ENCODE peak calls at places on chromosomes 6 and 20, in ten cellular contexts. E, V, C, F, N, L, I, D, Q and J are unnamed samples.

GRCh38 chr6:169624785-169625184 is 77.0 kb downstream of the WDR27 start:
- DNase-seq in E (peak), V (no peak), C (no peak), F (no peak), N (no peak), L (no peak), I (no peak), D (no peak), Q (no peak), J (no peak)

GRCh38 chr6:139539852-139540251 is 165.4 kb upstream of the CITED2 start:
- DNase-seq in E (no peak), V (peak), C (peak), F (peak), N (no peak), L (peak), I (peak), D (peak), Q (peak), J (no peak)

GRCh38 chr6:107435798-107436197 is 23.6 kb downstream of the PDSS2 start:
- DNase-seq in E (no peak), V (no peak), C (peak), F (no peak), N (no peak), L (no peak), I (no peak), D (peak), Q (no peak), J (no peak)

GRCh38 chr6:151325075-151326050 is 66.0 kb downstream of the ZBTB2 start:
- DNase-seq in E (peak), V (peak), C (peak), F (peak), N (peak), L (peak), I (peak), D (peak), Q (no peak), J (no peak)

GRCh38 chr6:134134654-134135053 is 82.2 kb upstream of the SLC2A12 start:
- DNase-seq in E (no peak), V (no peak), C (no peak), F (no peak), N (no peak), L (no peak), I (no peak), D (no peak), Q (no peak), J (no peak)

GRCh38 chr6:40723967-40724366 is 136.8 kb upstream of the LRFN2 start:
- DNase-seq in E (no peak), V (no peak), C (peak), F (no peak), N (peak), L (peak), I (no peak), D (peak), Q (no peak), J (no peak)

GRCh38 chr20:33005132-33005566 is 916 bp upstream of the SUN5 start:
- DNase-seq in E (no peak), V (no peak), C (peak), F (peak), N (no peak), L (no peak), I (no peak), D (peak), Q (no peak), J (no peak)

GRCh38 chr6:15065603-15066002 is 180.3 kb upstream of the JARID2 start:
- DNase-seq in E (no peak), V (no peak), C (peak), F (no peak), N (no peak), L (no peak), I (no peak), D (peak), Q (peak), J (no peak)

GRCh38 chr20:37881601-37882343 is 21.2 kb upstream of the VSTM2L start:
- DNase-seq in E (no peak), V (no peak), C (no peak), F (no peak), N (peak), L (peak), I (no peak), D (no peak), Q (no peak), J (no peak)

GRCh38 chr20:45235995-45236394 is 14.8 kb downstream of the SEMG2 start:
- DNase-seq in E (no peak), V (no peak), C (no peak), F (no peak), N (no peak), L (no peak), I (no peak), D (no peak), Q (no peak), J (no peak)

GRCh38 chr6:127738423-127738822 is 161.4 kb downstream of the C6orf58 start:
- DNase-seq in E (no peak), V (no peak), C (no peak), F (no peak), N (no peak), L (no peak), I (no peak), D (no peak), Q (no peak), J (no peak)

GRCh38 chr6:77245026-77245425 is 218.3 kb downstream of the HTR1B start:
- DNase-seq in E (no peak), V (no peak), C (peak), F (no peak), N (no peak), L (no peak), I (no peak), D (no peak), Q (no peak), J (no peak)

GRCh38 chr6:50816115-50816675 is 2.5 kb upstream of the TFAP2B start:
- DNase-seq in E (peak), V (no peak), C (peak), F (peak), N (peak), L (peak), I (no peak), D (peak), Q (peak), J (peak)

GRCh38 chr6:35240838-35241801 is 18.4 kb upstream of the ZNF76 start:
- DNase-seq in E (peak), V (peak), C (peak), F (peak), N (peak), L (peak), I (peak), D (peak), Q (no peak), J (peak)

GRCh38 chr20:53448426-53448825 is 145.2 kb downstream of the ZNF217 start:
- DNase-seq in E (no peak), V (no peak), C (no peak), F (no peak), N (no peak), L (no peak), I (no peak), D (no peak), Q (no peak), J (no peak)

GRCh38 chr6:24981385-24981758 is 45.6 kb upstream of the RIPOR2 start:
- DNase-seq in E (no peak), V (no peak), C (no peak), F (no peak), N (no peak), L (no peak), I (no peak), D (peak), Q (no peak), J (no peak)

GRCh38 chr6:137105375-137105774 is 60.6 kb upstream of the IL20RA start:
- DNase-seq in E (no peak), V (no peak), C (no peak), F (no peak), N (no peak), L (no peak), I (no peak), D (no peak), Q (no peak), J (no peak)

GRCh38 chr20:31593221-31594001 is 11.7 kb upstream of the ID1 start:
- DNase-seq in E (peak), V (no peak), C (peak), F (peak), N (no peak), L (no peak), I (no peak), D (peak), Q (no peak), J (no peak)

GRCh38 chr6:165663736-165664552 is 903 bp upstream of the PDE10A start:
- DNase-seq in E (peak), V (no peak), C (peak), F (peak), N (no peak), L (no peak), I (no peak), D (no peak), Q (no peak), J (no peak)

DNA sequence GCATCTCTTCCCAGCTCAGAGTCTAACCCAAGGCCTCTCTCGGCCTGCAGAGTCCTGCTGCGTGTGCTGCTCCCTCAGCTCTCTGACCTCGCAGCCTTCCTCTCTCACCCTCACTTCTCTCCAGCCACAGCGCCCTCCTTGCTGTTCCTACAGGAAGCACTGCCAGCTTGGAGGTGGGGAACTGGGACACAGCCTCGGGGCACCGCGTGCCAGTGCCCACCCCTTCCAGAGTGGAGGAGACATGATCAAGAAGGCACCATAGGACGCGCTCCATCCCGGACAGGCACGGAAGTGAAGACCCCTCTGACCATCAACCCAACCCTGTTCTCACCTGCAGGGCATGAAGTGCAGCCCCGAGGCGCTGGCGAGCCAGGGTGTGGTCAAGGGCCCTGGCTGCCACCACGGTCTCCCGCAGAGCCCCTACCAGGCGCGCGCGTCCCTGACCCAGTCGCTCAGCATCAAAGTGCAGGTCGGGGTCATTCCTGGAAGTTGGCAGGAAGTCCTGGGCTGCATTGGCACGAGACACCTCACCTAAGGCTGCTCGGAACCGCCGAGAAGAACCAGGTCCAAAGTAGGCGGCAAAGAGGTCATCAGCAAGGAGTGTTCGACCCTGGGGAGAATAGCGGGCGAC is 1.4 kb downstream of the VWA7 start:
- DNase-seq in E (no peak), V (no peak), C (no peak), F (no peak), N (no peak), L (no peak), I (no peak), D (no peak), Q (no peak), J (no peak)
- TF ChIP-seq CTCF in E (no peak), V (no peak), C (no peak), F (no peak), N (no peak), L (no peak), I (no peak), D (no peak), Q (no peak), J (no peak)

GRCh38 chr6:45421700-45422540 is 44.2 kb upstream of the SUPT3H start:
- DNase-seq in E (peak), V (peak), C (peak), F (peak), N (peak), L (peak), I (peak), D (peak), Q (no peak), J (peak)
- TF ChIP-seq CTCF in E (no peak), V (no peak), C (no peak), F (peak), N (no peak), L (peak), I (no peak), D (peak), Q (peak), J (peak)

DNA sequence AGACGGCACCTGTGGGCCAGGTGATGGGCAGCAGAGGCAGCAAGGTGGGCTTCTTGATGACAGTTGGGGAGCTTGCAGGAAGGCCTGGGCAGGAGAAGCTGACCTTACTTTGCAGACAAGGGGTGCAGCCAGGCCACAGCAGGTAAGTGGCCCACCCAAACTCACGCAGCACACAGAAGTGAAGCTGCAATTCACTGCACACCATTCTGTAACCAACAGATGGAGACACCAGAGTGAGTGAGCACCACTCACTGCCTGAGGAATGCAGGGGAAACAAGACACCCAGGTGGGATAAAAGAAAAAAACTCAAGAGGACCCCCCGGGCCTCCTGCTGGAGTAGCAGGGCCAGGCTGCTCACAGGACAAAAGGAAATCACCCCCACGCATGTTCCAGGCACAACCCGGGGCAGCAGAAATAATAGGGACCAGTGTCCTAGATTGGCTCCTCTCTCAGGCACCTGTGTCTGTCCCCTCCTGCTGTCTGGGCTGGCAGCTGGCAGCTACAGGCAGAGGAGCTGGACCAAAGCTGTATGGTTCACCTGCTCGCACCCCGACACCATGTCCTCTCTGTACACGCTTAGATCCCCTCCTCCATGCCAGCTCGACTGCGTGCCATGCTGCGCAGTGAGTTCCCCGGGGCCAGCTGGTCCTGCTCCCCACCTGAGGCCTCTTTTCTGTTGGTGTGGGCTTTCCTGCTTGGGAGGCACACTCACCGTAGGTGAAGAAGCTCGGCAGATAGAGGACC is 4.9 kb downstream of the MTCH1 start:
- DNase-seq in E (no peak), V (no peak), C (no peak), F (no peak), N (no peak), L (no peak), I (no peak), D (no peak), Q (no peak), J (no peak)
- TF ChIP-seq CTCF in E (peak), V (no peak), C (no peak), F (no peak), N (peak), L (no peak), I (no peak), D (peak), Q (peak), J (peak)

GRCh38 chr20:51019598-51020592 is 3.0 kb downstream of the KCNG1 start:
- DNase-seq in E (no peak), V (no peak), C (no peak), F (no peak), N (peak), L (peak), I (no peak), D (no peak), Q (no peak), J (no peak)
- TF ChIP-seq CTCF in E (no peak), V (no peak), C (no peak), F (no peak), N (no peak), L (no peak), I (no peak), D (no peak), Q (no peak), J (no peak)

DNA sequence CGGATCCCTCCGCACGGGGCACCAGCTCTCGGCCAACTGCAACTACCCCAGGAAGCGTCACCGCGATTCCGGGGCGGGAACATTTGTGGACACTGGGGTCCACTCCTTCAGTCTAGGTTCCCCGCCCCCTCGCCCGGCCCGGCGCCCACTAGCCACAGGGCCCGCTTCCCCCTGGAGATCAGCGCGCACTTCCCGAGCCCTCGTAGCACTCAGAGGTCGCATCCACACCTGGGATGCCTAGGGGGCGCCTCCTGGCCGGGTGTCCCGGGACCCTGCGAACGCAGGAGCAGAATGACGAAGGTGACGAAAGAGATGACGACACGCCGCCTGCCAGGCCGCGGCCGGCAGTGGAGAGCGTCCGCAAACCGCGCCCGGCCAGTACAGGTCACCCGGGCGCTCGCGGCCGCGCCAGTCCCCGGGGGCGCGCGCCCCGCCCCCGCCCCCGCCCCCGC is 309 bp upstream of the AIG1 start:
- DNase-seq in E (peak), V (peak), C (peak), F (peak), N (peak), L (peak), I (peak), D (peak), Q (peak), J (peak)
- TF ChIP-seq CTCF in E (no peak), V (no peak), C (no peak), F (peak), N (no peak), L (no peak), I (peak), D (peak), Q (peak), J (peak)

GRCh38 chr20:18537651-18538050 is 29.6 kb upstream of the SMIM26 start:
- DNase-seq in E (no peak), V (no peak), C (peak), F (no peak), N (no peak), L (no peak), I (no peak), D (peak), Q (no peak), J (no peak)
- TF ChIP-seq CTCF in E (no peak), V (no peak), C (no peak), F (no peak), N (no peak), L (no peak), I (no peak), D (no peak), Q (no peak), J (no peak)